ENCODE peak calls at places on chromosome 21, in nine cellular contexts. L is effector CD4-positive, alpha-beta T cell; R is Daoy; Q is left cardiac atrium; H is Caki2; C is HuH-7.5; F is CD8-positive, alpha-beta memory T cell; X is endodermal cell; B is fibroblast of mammary gland. E is an unnamed sample.

GRCh38 chr21:29168874-29169273 is 38.4 kb downstream of the MAP3K7CL start:
- DNase-seq in L (no peak), R (peak; percentile 66), Q (no peak), H (peak; percentile 53), C (no peak), F (no peak), X (no peak), B (no peak), E (no peak)

GRCh38 chr21:25809013-25809412 is 74.2 kb downstream of the GABPA start:
- DNase-seq in L (no peak), R (no peak), Q (no peak), H (no peak), C (no peak), F (no peak), X (no peak), B (peak; percentile 11), E (no peak)

GRCh38 chr21:42304556-42305454 is 10.4 kb downstream of the TFF3 start:
- DNase-seq in L (no peak), R (no peak), Q (no peak), H (no peak), C (no peak), F (no peak), X (peak; percentile 23), B (no peak), E (no peak)

GRCh38 chr21:32772281-32773047 is 909 bp upstream of the PAXBP1 start:
- DNase-seq in L (peak; percentile 19), R (peak; percentile 23), Q (no peak), H (peak; percentile 24), C (peak; percentile 10), F (peak; percentile 67), X (no peak), B (peak; percentile 15), E (peak; percentile 8)

GRCh38 chr21:45041351-45041805 is 33.0 kb upstream of the ADARB1 start:
- DNase-seq in L (no peak), R (no peak), Q (peak; percentile 83), H (no peak), C (no peak), F (no peak), X (no peak), B (peak; percentile 81), E (no peak)

GRCh38 chr21:25461730-25462129 is 145.6 kb downstream of the MRPL39 start:
- DNase-seq in L (no peak), R (no peak), Q (no peak), H (peak; percentile 9), C (no peak), F (no peak), X (no peak), B (no peak), E (no peak)

GRCh38 chr21:37257967-37258877 is 8.9 kb downstream of the VPS26C start:
- DNase-seq in L (peak; percentile 69), R (peak; percentile 84), Q (peak; percentile 62), H (peak; percentile 85), C (no peak), F (peak; percentile 83), X (peak; percentile 91), B (peak; percentile 58), E (peak; percentile 93)

GRCh38 chr21:41923641-41924342 is 30.0 kb downstream of the C2CD2 start:
- DNase-seq in L (no peak), R (no peak), Q (no peak), H (no peak), C (no peak), F (no peak), X (no peak), B (peak; percentile 88), E (no peak)

GRCh38 chr21:42286416-42286815 is 28.8 kb downstream of the TFF3 start:
- DNase-seq in L (no peak), R (no peak), Q (no peak), H (no peak), C (no peak), F (no peak), X (no peak), B (no peak), E (no peak)

GRCh38 chr21:35663856-35664606 is 396.3 kb downstream of the SETD4 start:
- DNase-seq in L (no peak), R (no peak), Q (no peak), H (no peak), C (no peak), F (no peak), X (no peak), B (no peak), E (no peak)

GRCh38 chr21:14383596-14384210 is 757 bp upstream of the HSPA13 start:
- DNase-seq in L (no peak), R (no peak), Q (peak; percentile 59), H (no peak), C (no peak), F (no peak), X (no peak), B (peak; percentile 47), E (peak; percentile 31)

GRCh38 chr21:21631961-21632360 is 633.8 kb downstream of the NCAM2 start:
- DNase-seq in L (no peak), R (no peak), Q (peak; percentile 31), H (no peak), C (no peak), F (no peak), X (no peak), B (peak; percentile 51), E (no peak)

GRCh38 chr21:41610042-41610839 is 102.3 kb upstream of the TMPRSS2 start:
- DNase-seq in L (no peak), R (peak; percentile 82), Q (peak; percentile 65), H (no peak), C (peak; percentile 67), F (no peak), X (peak; percentile 88), B (peak; percentile 73), E (peak; percentile 87)